ENCODE peak calls at places on chromosome 7, in four cellular contexts. One of them, this sample, is unnamed. For H3K27me3 and H3K4me1, the result is how much of the 10 kb centered on the place peaks cover.

GRCh38 chr7:148135106-148135505 is 455.5 kb upstream of the C7orf33 start:
- DNase-seq in heart left ventricle: no peak
- DNase-seq in testis: no peak
- DNase-seq in tibial artery: no peak
- DNase-seq in this sample: no peak

GRCh38 chr7:155917836-155918385 is 105.6 kb upstream of the SHH start:
- DNase-seq in heart left ventricle: no peak
- DNase-seq in testis: no peak
- DNase-seq in tibial artery: no peak
- DNase-seq in this sample: no peak

GRCh38 chr7:91512958-91513357 is 248.7 kb downstream of the FZD1 start:
- DNase-seq in heart left ventricle: no peak
- DNase-seq in testis: no peak
- DNase-seq in tibial artery: no peak
- DNase-seq in this sample: no peak

GRCh38 chr7:121019018-121019417 is 30.5 kb downstream of the CPED1 start:
- DNase-seq in heart left ventricle: no peak
- DNase-seq in testis: no peak
- DNase-seq in tibial artery: no peak
- DNase-seq in this sample: no peak

GRCh38 chr7:123628829-123629228 is 26.8 kb upstream of the LMOD2 start:
- DNase-seq in heart left ventricle: no peak
- DNase-seq in testis: no peak
- DNase-seq in tibial artery: no peak
- DNase-seq in this sample: no peak

GRCh38 chr7:144454256-144455039 is 51.0 kb upstream of the NOBOX start:
- DNase-seq in heart left ventricle: no peak
- DNase-seq in testis: no peak
- DNase-seq in tibial artery: no peak
- DNase-seq in this sample: no peak

GRCh38 chr7:30170460-30171197 is 35.8 kb downstream of the MTURN start:
- DNase-seq in heart left ventricle: no peak
- DNase-seq in testis: no peak
- DNase-seq in tibial artery: no peak
- DNase-seq in this sample: no peak

GRCh38 chr7:155122831-155123230 is 52.7 kb downstream of the HTR5A start:
- DNase-seq in heart left ventricle: no peak
- DNase-seq in testis: no peak
- DNase-seq in tibial artery: no peak
- DNase-seq in this sample: no peak

GRCh38 chr7:43869898-43870240 is 552 bp upstream of the MRPS24 start:
- DNase-seq in heart left ventricle: peak
- DNase-seq in testis: peak
- DNase-seq in tibial artery: peak
- DNase-seq in this sample: no peak

GRCh38 chr7:134512271-134512670 is 15.1 kb upstream of the AKR1B10 start:
- DNase-seq in heart left ventricle: no peak
- DNase-seq in testis: no peak
- DNase-seq in tibial artery: no peak
- DNase-seq in this sample: no peak

GRCh38 chr7:157544226-157544625 is 207.4 kb downstream of the DNAJB6 start:
- DNase-seq in heart left ventricle: no peak
- DNase-seq in testis: no peak
- DNase-seq in tibial artery: peak
- DNase-seq in this sample: no peak

GRCh38 chr7:121480058-121480457 is 84.0 kb upstream of the FAM3C start:
- DNase-seq in heart left ventricle: no peak
- DNase-seq in testis: no peak
- DNase-seq in tibial artery: no peak
- DNase-seq in this sample: no peak

GRCh38 chr7:1555046-1555812 is 776 bp downstream of the TMEM184A start:
- DNase-seq in heart left ventricle: no peak
- DNase-seq in testis: peak
- DNase-seq in tibial artery: no peak
- DNase-seq in this sample: no peak

GRCh38 chr7:158576050-158576762 is 11.4 kb downstream of the PTPRN2 start:
- DNase-seq in heart left ventricle: no peak
- DNase-seq in testis: no peak
- DNase-seq in tibial artery: no peak
- DNase-seq in this sample: no peak

GRCh38 chr7:200704-201103 is 8.3 kb downstream of the FAM20C start:
- DNase-seq in heart left ventricle: no peak
- DNase-seq in testis: no peak
- DNase-seq in tibial artery: no peak
- DNase-seq in this sample: no peak
- TF ChIP-seq CTCF in heart left ventricle: no peak
- TF ChIP-seq CTCF in testis: no peak
- TF ChIP-seq CTCF in tibial artery: no peak
- TF ChIP-seq CTCF in this sample: no peak

GRCh38 chr7:151204383-151205032 is 5.8 kb downstream of the H2BK1 start:
- DNase-seq in heart left ventricle: no peak
- DNase-seq in testis: peak
- DNase-seq in tibial artery: no peak
- DNase-seq in this sample: no peak
- H3K27me3 ChIP-seq in heart left ventricle: under half
- H3K27me3 ChIP-seq in testis: under half
- H3K27me3 ChIP-seq in tibial artery: under half
- H3K27me3 ChIP-seq in this sample: under half

GRCh38 chr7:55096318-55096717 is 77.5 kb downstream of the EGFR start:
- DNase-seq in heart left ventricle: no peak
- DNase-seq in testis: no peak
- DNase-seq in tibial artery: no peak
- DNase-seq in this sample: no peak

GRCh38 chr7:55094122-55094690 is 75.4 kb downstream of the EGFR start:
- DNase-seq in heart left ventricle: no peak
- DNase-seq in testis: no peak
- DNase-seq in tibial artery: no peak
- DNase-seq in this sample: no peak

GRCh38 chr7:55092186-55092976 is 73.6 kb downstream of the EGFR start:
- DNase-seq in heart left ventricle: no peak
- DNase-seq in testis: no peak
- DNase-seq in tibial artery: no peak
- DNase-seq in this sample: no peak

GRCh38 chr7:55093674-55094073 is 74.9 kb downstream of the EGFR start:
- DNase-seq in heart left ventricle: no peak
- DNase-seq in testis: no peak
- DNase-seq in tibial artery: no peak
- DNase-seq in this sample: no peak

DNA sequence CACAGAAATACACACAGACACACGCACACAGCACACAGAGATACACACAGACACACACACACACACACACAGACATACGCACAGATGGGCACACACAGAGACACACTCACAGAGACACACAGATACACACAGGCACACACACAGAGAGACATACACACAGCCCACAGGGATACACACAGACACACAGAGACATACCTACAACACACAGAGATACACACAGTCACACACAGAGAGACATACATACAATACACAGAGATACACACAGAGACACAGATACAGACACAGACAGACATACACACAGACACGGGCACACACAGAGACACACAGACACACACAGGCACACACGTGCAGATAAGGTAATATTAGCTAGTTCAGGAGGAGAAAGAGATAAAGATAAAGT is 76.9 kb downstream of the EGFR start:
- DNase-seq in heart left ventricle: no peak
- DNase-seq in testis: no peak
- DNase-seq in tibial artery: no peak
- DNase-seq in this sample: no peak
- H3K4me1 ChIP-seq in heart left ventricle: under half
- H3K4me1 ChIP-seq in testis: under half
- H3K4me1 ChIP-seq in tibial artery: under half
- H3K4me1 ChIP-seq in this sample: under half

DNA sequence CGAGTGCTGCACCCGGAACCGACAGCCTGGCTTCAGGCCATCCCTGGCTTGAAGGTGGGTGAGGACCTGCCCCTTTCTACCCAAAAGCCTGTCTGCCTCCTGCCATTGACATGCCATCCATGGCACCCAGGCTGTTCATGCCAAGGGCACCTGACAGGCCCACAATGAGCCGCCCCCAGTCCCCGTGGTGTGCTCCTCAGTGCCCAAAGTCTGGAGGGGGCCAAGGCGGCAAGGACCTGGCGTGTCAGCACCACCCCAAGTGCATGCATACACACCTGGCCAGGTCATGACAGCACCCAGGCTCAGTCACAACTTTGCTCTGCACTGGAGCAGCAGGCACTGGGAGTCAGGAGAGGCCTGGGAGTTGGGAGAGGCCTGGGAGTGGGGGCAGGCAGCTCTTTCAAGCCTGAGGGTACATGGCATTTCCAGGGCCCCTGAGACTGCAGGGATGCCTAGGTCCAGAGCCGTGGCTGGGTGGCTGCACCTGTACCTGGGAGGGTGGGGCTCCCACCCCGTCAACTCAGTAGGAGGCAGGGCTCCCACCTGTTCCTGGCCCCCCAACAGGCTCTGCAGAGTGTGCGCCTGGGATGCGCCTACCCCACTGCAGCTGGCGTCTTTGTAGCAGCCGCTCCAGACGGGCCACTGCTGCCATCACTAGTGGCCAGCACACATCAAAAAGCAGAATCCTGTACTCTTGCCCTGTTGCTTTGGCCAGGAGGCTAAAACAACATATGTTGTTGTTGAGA is 71.7 kb downstream of the ZNF467 start:
- DNase-seq in heart left ventricle: no peak
- DNase-seq in testis: no peak
- DNase-seq in tibial artery: no peak
- DNase-seq in this sample: no peak
- TF ChIP-seq CTCF in heart left ventricle: no peak
- TF ChIP-seq CTCF in testis: no peak
- TF ChIP-seq CTCF in tibial artery: no peak
- TF ChIP-seq CTCF in this sample: no peak

GRCh38 chr7:141072548-141073172 is 1.2 kb upstream of the TMEM178B start:
- DNase-seq in heart left ventricle: peak
- DNase-seq in testis: peak
- DNase-seq in tibial artery: no peak
- DNase-seq in this sample: peak
- H3K27me3 ChIP-seq in heart left ventricle: under half
- H3K27me3 ChIP-seq in testis: under half
- H3K27me3 ChIP-seq in tibial artery: under half
- H3K27me3 ChIP-seq in this sample: under half

GRCh38 chr7:106068538-106068961 is 43.6 kb downstream of the SYPL1 start:
- DNase-seq in heart left ventricle: no peak
- DNase-seq in testis: no peak
- DNase-seq in tibial artery: no peak
- DNase-seq in this sample: no peak
- H3K4me1 ChIP-seq in heart left ventricle: under half
- H3K4me1 ChIP-seq in testis: under half
- H3K4me1 ChIP-seq in tibial artery: under half
- H3K4me1 ChIP-seq in this sample: half or more

GRCh38 chr7:48617988-48618387 is 306.4 kb upstream of the CDC14C start:
- DNase-seq in heart left ventricle: no peak
- DNase-seq in testis: no peak
- DNase-seq in tibial artery: no peak
- DNase-seq in this sample: no peak
- TF ChIP-seq CTCF in heart left ventricle: no peak
- TF ChIP-seq CTCF in testis: no peak
- TF ChIP-seq CTCF in tibial artery: no peak
- TF ChIP-seq CTCF in this sample: no peak

GRCh38 chr7:12571691-12572090 is 1.2 kb downstream of the SCIN start:
- DNase-seq in heart left ventricle: no peak
- DNase-seq in testis: no peak
- DNase-seq in tibial artery: no peak
- DNase-seq in this sample: no peak
- H3K27me3 ChIP-seq in heart left ventricle: under half
- H3K27me3 ChIP-seq in testis: under half
- H3K27me3 ChIP-seq in tibial artery: under half
- H3K27me3 ChIP-seq in this sample: under half

DNA sequence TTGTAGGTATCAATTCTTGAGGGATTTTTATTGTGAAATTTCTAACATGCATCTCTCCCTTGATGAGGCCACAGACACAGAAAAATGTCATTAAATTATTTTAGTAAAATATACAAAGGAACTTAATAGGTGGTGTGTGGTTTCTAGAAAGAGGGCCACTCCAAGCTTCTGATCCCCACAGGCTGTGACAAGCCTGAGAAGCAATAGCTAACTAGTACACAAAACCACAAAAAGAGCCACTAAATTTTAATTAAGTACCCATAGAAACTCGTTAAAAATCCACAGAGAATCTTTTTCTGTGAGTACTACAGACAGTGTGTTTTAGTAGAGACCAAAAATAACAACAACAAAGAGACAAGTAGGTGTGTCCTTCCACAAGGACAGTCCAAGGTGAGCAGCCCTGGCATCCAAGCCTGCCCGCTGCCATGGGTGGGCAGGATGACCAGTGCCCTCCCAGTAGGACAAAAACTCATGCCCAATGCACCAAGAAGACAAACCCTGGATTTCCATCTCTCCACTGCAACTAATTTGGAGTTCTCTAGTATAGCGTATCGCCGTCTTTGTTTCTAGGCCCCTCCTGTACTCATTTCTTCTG is 81.0 kb downstream of the RNF216 start:
- DNase-seq in heart left ventricle: no peak
- DNase-seq in testis: no peak
- DNase-seq in tibial artery: no peak
- DNase-seq in this sample: no peak
- H3K4me1 ChIP-seq in heart left ventricle: under half
- H3K4me1 ChIP-seq in testis: half or more
- H3K4me1 ChIP-seq in tibial artery: half or more
- H3K4me1 ChIP-seq in this sample: half or more

This sample was measured in heart right ventricle.